ENCODE peak calls at places on chromosome 22, in four cellular contexts. E is cardiac fibroblast, Z is AG04449, J is K562. K is an unnamed sample.
A peak's percentile ranks its signal among the peaks of the same experiment; 100 is the strongest.

GRCh38 chr22:50276143-50276542 is 6.0 kb upstream of the MAPK11 start:
- DNase-seq in E (peak; percentile 56), Z (no peak), J (no peak), K (peak; percentile 88)

GRCh38 chr22:28674121-28674563 is 5.5 kb downstream of the TTC28 start:
- DNase-seq in J (peak; percentile 57), Z (peak; percentile 14), E (peak; percentile 64), K (no peak)

GRCh38 chr22:50306753-50307749 is at the start of gene PLXNB2:
- DNase-seq in Z (no peak), E (peak; percentile 77), J (peak; percentile 85), K (peak; percentile 89)

GRCh38 chr22:38853149-38853548 is 9.3 kb upstream of the NPTXR start:
- DNase-seq in J (no peak), Z (no peak), E (no peak), K (no peak)

GRCh38 chr22:27719535-27720227 is 81.9 kb downstream of the MN1 start:
- DNase-seq in Z (no peak), J (peak; percentile 81), E (peak; percentile 46), K (no peak)

GRCh38 chr22:49958961-49959781 is 1.4 kb upstream of the PIM3 start:
- DNase-seq in J (peak; percentile 28), Z (no peak), E (no peak), K (peak; percentile 50)

GRCh38 chr22:20238567-20239062 is 29.5 kb downstream of the RTN4R start:
- DNase-seq in E (no peak), J (peak; percentile 89), Z (no peak), K (peak; percentile 76)

GRCh38 chr22:35350539-35351503 is 30.1 kb upstream of the HMOX1 start:
- DNase-seq in J (peak; percentile 91), E (peak; percentile 94), Z (peak; percentile 56), K (peak; percentile 93)

GRCh38 chr22:20013382-20013871 is 3.2 kb downstream of the ARVCF start:
- DNase-seq in Z (no peak), J (peak; percentile 88), E (peak; percentile 56), K (peak; percentile 78)

GRCh38 chr22:39496131-39496838 is 5.8 kb upstream of the MIEF1 start:
- DNase-seq in J (peak; percentile 85), Z (no peak), E (peak; percentile 75), K (peak; percentile 83)

GRCh38 chr22:43446881-43447280 is 35.1 kb downstream of the MPPED1 start:
- DNase-seq in J (no peak), Z (no peak), E (no peak), K (no peak)

GRCh38 chr22:43449205-43449830 is 37.5 kb downstream of the MPPED1 start:
- DNase-seq in E (no peak), Z (no peak), J (peak; percentile 32), K (no peak)

GRCh38 chr22:35564975-35565867 is 24.6 kb downstream of the RASD2 start:
- DNase-seq in J (no peak), Z (peak; percentile 41), E (peak; percentile 56), K (no peak)

GRCh38 chr22:21657361-21658118 is 8.3 kb upstream of the PPIL2 start:
- DNase-seq in J (peak; percentile 100), E (peak; percentile 28), Z (no peak), K (peak; percentile 91)

GRCh38 chr22:48089601-48090331 is 1327.3 kb downstream of the TBC1D22A start:
- DNase-seq in Z (no peak), J (peak; percentile 10), E (peak; percentile 4), K (no peak)

GRCh38 chr22:22820076-22820475 is 67.5 kb upstream of the IGLL5 start:
- DNase-seq in E (no peak), Z (no peak), J (no peak), K (no peak)
- H3K4me3 ChIP-seq in E (no peak overlapping the region), Z (no peak overlapping the region), J (no peak overlapping the region), K (no peak overlapping the region)

GRCh38 chr22:23180301-23180892 is at the start of gene BCR:
- DNase-seq in E (peak; percentile 67), Z (no peak), J (peak; percentile 100), K (peak; percentile 85)
- TF ChIP-seq CTCF in E (no peak), Z (no peak), J (no peak), K (no peak)

DNA sequence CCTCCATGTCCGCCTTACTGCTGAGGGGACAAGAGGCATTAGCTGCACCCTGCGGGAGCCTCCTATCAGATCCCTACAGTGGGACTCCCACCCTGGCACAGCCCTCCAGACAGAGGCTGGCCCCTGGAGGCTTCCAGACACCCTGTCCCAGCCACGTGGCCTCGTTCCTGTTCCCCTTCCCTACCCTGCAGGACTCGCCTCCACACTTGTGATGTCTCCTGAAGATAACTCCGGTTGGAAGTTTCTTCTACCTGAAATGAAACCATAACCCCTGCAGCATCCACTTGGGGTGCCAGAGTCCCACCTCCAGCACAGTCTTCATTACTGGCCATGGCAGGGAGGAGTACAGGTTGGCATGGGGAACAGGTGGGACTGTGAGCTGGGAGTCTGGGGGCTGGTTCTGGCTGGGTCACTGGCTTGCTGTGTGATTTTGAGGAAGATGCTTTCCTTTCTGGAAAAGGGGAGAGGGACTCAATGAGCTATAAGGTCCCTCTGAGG is 4.9 kb upstream of the SH3BP1 start:
- DNase-seq in Z (no peak), E (no peak), J (peak; percentile 57), K (no peak)
- H3K4me3 ChIP-seq in Z (no peak overlapping the region), E (no peak overlapping the region), J (no peak overlapping the region), K (peak overlapping the region; percentile 20)

GRCh38 chr22:24703101-24703500 is 71.4 kb downstream of the PIWIL3 start:
- DNase-seq in J (peak; percentile 36), E (peak; percentile 41), Z (no peak), K (no peak)

GRCh38 chr22:24706732-24707476 is 67.6 kb downstream of the PIWIL3 start:
- DNase-seq in E (no peak), J (no peak), Z (no peak), K (no peak)

GRCh38 chr22:24707477-24707816 is 67.1 kb downstream of the PIWIL3 start:
- DNase-seq in Z (no peak), J (peak; percentile 46), E (no peak), K (no peak)

DNA sequence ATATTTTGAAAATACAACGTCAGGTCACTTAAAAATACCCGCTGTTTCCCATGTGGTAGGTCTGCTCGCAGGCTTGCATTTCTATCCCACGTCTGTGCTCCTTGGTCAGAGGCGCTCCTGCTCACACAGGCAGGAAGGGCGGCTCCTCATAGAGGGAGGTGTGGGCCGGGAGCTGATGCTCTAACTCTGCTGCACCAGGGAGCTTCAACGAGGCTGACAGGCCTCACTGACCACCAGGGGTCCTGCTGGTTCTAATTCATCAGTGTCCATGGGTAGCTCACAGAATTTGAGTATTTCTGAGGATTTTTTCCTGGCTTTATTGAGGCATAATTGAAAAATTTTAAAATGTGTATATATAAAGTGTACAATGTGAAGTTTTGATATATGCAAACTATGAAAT is 68.5 kb downstream of the PIWIL3 start:
- DNase-seq in J (peak; percentile 63), E (no peak), Z (no peak), K (no peak)
- TF ChIP-seq CTCF in J (peak; percentile 56), E (peak; percentile 20), Z (no peak), K (no peak)